ENCODE peak calls at places on chromosome 2, in seven cellular contexts. One of them, this sample, is unnamed.

GRCh38 chr2:64985457-64985856 is 3.7 kb upstream of the SLC1A4 start:
- DNase-seq in ELF-1: no peak
- DNase-seq in NCI-H1694: no peak
- DNase-seq in activated CD4-positive, CD25-positive, alpha-beta regulatory T cell treated with anti-CD3 and anti-CD28 coated beads, Interleukin-2, amount 50 U/mL, for 72 hours: no peak
- DNase-seq in effector memory CD4-positive, alpha-beta T cell: no peak
- DNase-seq in ureter: no peak
- DNase-seq in substantia nigra: no peak
- DNase-seq in this sample: no peak

GRCh38 chr2:102141915-102142828 is at the start of gene IL1R1:
- DNase-seq in substantia nigra: peak
- DNase-seq in effector memory CD4-positive, alpha-beta T cell: no peak
- DNase-seq in ELF-1: peak
- DNase-seq in NCI-H1694: no peak
- DNase-seq in ureter: peak
- DNase-seq in activated CD4-positive, CD25-positive, alpha-beta regulatory T cell treated with anti-CD3 and anti-CD28 coated beads, Interleukin-2, amount 50 U/mL, for 72 hours: peak
- DNase-seq in this sample: no peak

GRCh38 chr2:48292429-48292828 is 237.5 kb upstream of the STON1 start:
- DNase-seq in substantia nigra: no peak
- DNase-seq in activated CD4-positive, CD25-positive, alpha-beta regulatory T cell treated with anti-CD3 and anti-CD28 coated beads, Interleukin-2, amount 50 U/mL, for 72 hours: no peak
- DNase-seq in ELF-1: no peak
- DNase-seq in effector memory CD4-positive, alpha-beta T cell: no peak
- DNase-seq in ureter: no peak
- DNase-seq in NCI-H1694: no peak
- DNase-seq in this sample: no peak

GRCh38 chr2:166126014-166126639 is 1.7 kb downstream of the SCN1A start:
- DNase-seq in ELF-1: no peak
- DNase-seq in NCI-H1694: no peak
- DNase-seq in ureter: no peak
- DNase-seq in activated CD4-positive, CD25-positive, alpha-beta regulatory T cell treated with anti-CD3 and anti-CD28 coated beads, Interleukin-2, amount 50 U/mL, for 72 hours: no peak
- DNase-seq in substantia nigra: no peak
- DNase-seq in effector memory CD4-positive, alpha-beta T cell: no peak
- DNase-seq in this sample: no peak

GRCh38 chr2:27003003-27003402 is 29.8 kb upstream of the TMEM214 start:
- DNase-seq in NCI-H1694: no peak
- DNase-seq in activated CD4-positive, CD25-positive, alpha-beta regulatory T cell treated with anti-CD3 and anti-CD28 coated beads, Interleukin-2, amount 50 U/mL, for 72 hours: no peak
- DNase-seq in ELF-1: no peak
- DNase-seq in substantia nigra: no peak
- DNase-seq in effector memory CD4-positive, alpha-beta T cell: no peak
- DNase-seq in ureter: no peak
- DNase-seq in this sample: no peak

GRCh38 chr2:212145111-212145510 is 393.5 kb downstream of the ERBB4 start:
- DNase-seq in ureter: no peak
- DNase-seq in NCI-H1694: no peak
- DNase-seq in activated CD4-positive, CD25-positive, alpha-beta regulatory T cell treated with anti-CD3 and anti-CD28 coated beads, Interleukin-2, amount 50 U/mL, for 72 hours: no peak
- DNase-seq in substantia nigra: no peak
- DNase-seq in effector memory CD4-positive, alpha-beta T cell: no peak
- DNase-seq in ELF-1: no peak
- DNase-seq in this sample: no peak

GRCh38 chr2:96608459-96609455 is 29.4 kb downstream of the KANSL3 start:
- DNase-seq in NCI-H1694: no peak
- DNase-seq in ureter: no peak
- DNase-seq in effector memory CD4-positive, alpha-beta T cell: no peak
- DNase-seq in activated CD4-positive, CD25-positive, alpha-beta regulatory T cell treated with anti-CD3 and anti-CD28 coated beads, Interleukin-2, amount 50 U/mL, for 72 hours: no peak
- DNase-seq in ELF-1: no peak
- DNase-seq in substantia nigra: no peak
- DNase-seq in this sample: no peak

GRCh38 chr2:197152451-197153228 is 157.9 kb downstream of the ANKRD44 start:
- DNase-seq in effector memory CD4-positive, alpha-beta T cell: no peak
- DNase-seq in activated CD4-positive, CD25-positive, alpha-beta regulatory T cell treated with anti-CD3 and anti-CD28 coated beads, Interleukin-2, amount 50 U/mL, for 72 hours: no peak
- DNase-seq in ureter: no peak
- DNase-seq in substantia nigra: no peak
- DNase-seq in NCI-H1694: no peak
- DNase-seq in ELF-1: no peak
- DNase-seq in this sample: no peak

GRCh38 chr2:55809875-55810620 is 113.5 kb downstream of the EFEMP1 start:
- DNase-seq in NCI-H1694: no peak
- DNase-seq in ELF-1: no peak
- DNase-seq in substantia nigra: no peak
- DNase-seq in effector memory CD4-positive, alpha-beta T cell: no peak
- DNase-seq in ureter: no peak
- DNase-seq in activated CD4-positive, CD25-positive, alpha-beta regulatory T cell treated with anti-CD3 and anti-CD28 coated beads, Interleukin-2, amount 50 U/mL, for 72 hours: no peak
- DNase-seq in this sample: no peak

GRCh38 chr2:86254576-86255538 is 55.6 kb downstream of the MRPL35 start:
- DNase-seq in ELF-1: peak
- DNase-seq in activated CD4-positive, CD25-positive, alpha-beta regulatory T cell treated with anti-CD3 and anti-CD28 coated beads, Interleukin-2, amount 50 U/mL, for 72 hours: no peak
- DNase-seq in effector memory CD4-positive, alpha-beta T cell: no peak
- DNase-seq in substantia nigra: peak
- DNase-seq in NCI-H1694: no peak
- DNase-seq in ureter: peak
- DNase-seq in this sample: no peak

GRCh38 chr2:155377178-155377780 is 678.8 kb downstream of the KCNJ3 start:
- DNase-seq in ELF-1: no peak
- DNase-seq in effector memory CD4-positive, alpha-beta T cell: no peak
- DNase-seq in activated CD4-positive, CD25-positive, alpha-beta regulatory T cell treated with anti-CD3 and anti-CD28 coated beads, Interleukin-2, amount 50 U/mL, for 72 hours: no peak
- DNase-seq in NCI-H1694: peak
- DNase-seq in ureter: no peak
- DNase-seq in substantia nigra: no peak
- DNase-seq in this sample: no peak

GRCh38 chr2:12352891-12353290 is 363.8 kb upstream of the TRIB2 start:
- DNase-seq in effector memory CD4-positive, alpha-beta T cell: no peak
- DNase-seq in NCI-H1694: no peak
- DNase-seq in activated CD4-positive, CD25-positive, alpha-beta regulatory T cell treated with anti-CD3 and anti-CD28 coated beads, Interleukin-2, amount 50 U/mL, for 72 hours: no peak
- DNase-seq in substantia nigra: no peak
- DNase-seq in ELF-1: no peak
- DNase-seq in ureter: no peak
- DNase-seq in this sample: no peak

GRCh38 chr2:60260646-60261296 is 292.7 kb downstream of the BCL11A start:
- DNase-seq in ureter: no peak
- DNase-seq in NCI-H1694: no peak
- DNase-seq in substantia nigra: no peak
- DNase-seq in activated CD4-positive, CD25-positive, alpha-beta regulatory T cell treated with anti-CD3 and anti-CD28 coated beads, Interleukin-2, amount 50 U/mL, for 72 hours: no peak
- DNase-seq in effector memory CD4-positive, alpha-beta T cell: no peak
- DNase-seq in ELF-1: peak
- DNase-seq in this sample: no peak

This sample was measured in T follicular helper cell.